ENCODE peak calls at places on chromosome 5, in ten cellular contexts. P is lower leg skin, W is foreskin fibroblast, U is lower lobe of right lung, V is cerebellar cortex, I is hippocampal formation, N is immature natural killer cell, B is HFF-Myc, Z is heart left ventricle, E is ovary. O is an unnamed sample.

GRCh38 chr5:20680718-20681302 is 692.8 kb upstream of the CDH18 start:
- DNase-seq in P (no peak), W (no peak), U (no peak), V (no peak), I (no peak), N (no peak), B (no peak), Z (no peak), E (no peak), O (no peak)

GRCh38 chr5:179261301-179262125 is 83.7 kb downstream of the ADAMTS2 start:
- DNase-seq in P (no peak), W (peak), U (no peak), V (peak), I (no peak), N (no peak), B (no peak), Z (no peak), E (peak), O (peak)

GRCh38 chr5:9343146-9343850 is 202.6 kb downstream of the SEMA5A start:
- DNase-seq in P (no peak), W (no peak), U (no peak), V (no peak), I (no peak), N (no peak), B (no peak), Z (no peak), E (no peak), O (no peak)

GRCh38 chr5:175464414-175465233 is 13.7 kb upstream of the SFXN1 start:
- DNase-seq in P (no peak), W (no peak), U (no peak), V (peak), I (peak), N (peak), B (no peak), Z (peak), E (peak), O (peak)

GRCh38 chr5:95846554-95847260 is 24.2 kb upstream of the GLRX start:
- DNase-seq in P (no peak), W (peak), U (no peak), V (peak), I (peak), N (peak), B (peak), Z (peak), E (peak), O (peak)

GRCh38 chr5:43066231-43066798 is 26.2 kb upstream of the ANXA2R start:
- DNase-seq in P (peak), W (peak), U (peak), V (peak), I (peak), N (peak), B (no peak), Z (peak), E (peak), O (peak)

GRCh38 chr5:156414381-156414780 is 87.4 kb downstream of the SGCD start:
- DNase-seq in P (no peak), W (no peak), U (no peak), V (no peak), I (no peak), N (no peak), B (no peak), Z (no peak), E (no peak), O (no peak)

GRCh38 chr5:57566914-57567313 is 84.3 kb upstream of the ACTBL2 start:
- DNase-seq in P (no peak), W (no peak), U (no peak), V (no peak), I (no peak), N (no peak), B (peak), Z (no peak), E (no peak), O (no peak)

GRCh38 chr5:151233576-151234202 is 9.8 kb upstream of the CCDC69 start:
- DNase-seq in P (no peak), W (no peak), U (no peak), V (no peak), I (no peak), N (no peak), B (no peak), Z (no peak), E (no peak), O (no peak)

GRCh38 chr5:138696501-138696900 is 56.7 kb upstream of the CTNNA1 start:
- DNase-seq in P (no peak), W (peak), U (no peak), V (no peak), I (no peak), N (no peak), B (no peak), Z (no peak), E (no peak), O (no peak)

GRCh38 chr5:53434566-53434965 is 45.9 kb upstream of the FST start:
- DNase-seq in P (no peak), W (no peak), U (no peak), V (no peak), I (no peak), N (no peak), B (no peak), Z (no peak), E (no peak), O (no peak)

GRCh38 chr5:43619380-43619779 is 16.4 kb downstream of the NNT start:
- DNase-seq in P (no peak), W (no peak), U (no peak), V (no peak), I (no peak), N (no peak), B (no peak), Z (no peak), E (no peak), O (no peak)

GRCh38 chr5:123294544-123294943 is 128.7 kb downstream of the CEP120 start:
- DNase-seq in P (no peak), W (no peak), U (no peak), V (no peak), I (no peak), N (no peak), B (no peak), Z (no peak), E (no peak), O (no peak)

GRCh38 chr5:171315386-171315891 is 6.4 kb downstream of the TLX3 start:
- DNase-seq in P (no peak), W (no peak), U (no peak), V (no peak), I (no peak), N (no peak), B (no peak), Z (no peak), E (no peak), O (no peak)

GRCh38 chr5:59608745-59609144 is 284.8 kb downstream of the PDE4D start:
- DNase-seq in P (no peak), W (no peak), U (no peak), V (no peak), I (no peak), N (no peak), B (no peak), Z (no peak), E (no peak), O (no peak)

GRCh38 chr5:10021248-10021647 is 228.4 kb downstream of the ATPSCKMT start:
- DNase-seq in P (no peak), W (no peak), U (no peak), V (no peak), I (no peak), N (no peak), B (no peak), Z (no peak), E (no peak), O (no peak)

GRCh38 chr5:172440486-172440885 is 13.8 kb downstream of the SH3PXD2B start:
- DNase-seq in P (no peak), W (no peak), U (no peak), V (no peak), I (no peak), N (no peak), B (no peak), Z (no peak), E (no peak), O (no peak)